ENCODE peak calls at places on chromosomes 16 and 17, in six cellular contexts. N is GM12878, A is H1, G is upper lobe of left lung, R is stomach, O is transverse colon. J is an unnamed sample.
A peak's percentile ranks its signal among the peaks of the same experiment; 100 is the strongest.

GRCh38 chr17:80789356-80789902 is 202.2 kb upstream of the CHMP6 start:
- DNase-seq in N (peak; percentile 64), A (no peak), G (no peak), R (no peak), O (no peak), J (peak; percentile 78)

GRCh38 chr16:82639666-82640336 is 13.0 kb downstream of the CDH13 start:
- DNase-seq in N (no peak), A (peak; percentile 83), G (peak; percentile 44), R (peak; percentile 62), O (peak; percentile 65), J (no peak)

GRCh38 chr17:58565389-58566311 is 51.2 kb upstream of the MTMR4 start:
- DNase-seq in N (no peak), A (no peak), G (peak; percentile 25), R (no peak), O (no peak), J (no peak)

GRCh38 chr17:30812218-30813177 is 12.0 kb downstream of the CRLF3 start:
- DNase-seq in N (no peak), A (no peak), G (no peak), R (no peak), O (no peak), J (no peak)

GRCh38 chr17:79201536-79202227 is 127.1 kb downstream of the ENGASE start:
- DNase-seq in N (no peak), A (no peak), G (no peak), R (no peak), O (no peak), J (no peak)

GRCh38 chr16:75236232-75236631 is 15.2 kb downstream of the BCAR1 start:
- DNase-seq in N (no peak), A (no peak), G (no peak), R (no peak), O (no peak), J (no peak)

GRCh38 chr17:65398036-65398787 is 163.2 kb downstream of the AXIN2 start:
- DNase-seq in N (no peak), A (no peak), G (no peak), R (no peak), O (no peak), J (no peak)

GRCh38 chr17:9011001-9011400 is 10.3 kb upstream of the NTN1 start:
- DNase-seq in N (no peak), A (no peak), G (no peak), R (no peak), O (no peak), J (no peak)

GRCh38 chr16:71353736-71354135 is 4.8 kb upstream of the CALB2 start:
- DNase-seq in N (no peak), A (no peak), G (no peak), R (no peak), O (no peak), J (no peak)

GRCh38 chr17:15436399-15437369 is 30.7 kb downstream of the CDRT4 start:
- DNase-seq in N (no peak), A (peak; percentile 56), G (peak; percentile 66), R (peak; percentile 44), O (peak; percentile 63), J (peak; percentile 83)

GRCh38 chr17:58028591-58028990 is 21.5 kb upstream of the SRSF1 start:
- DNase-seq in N (no peak), A (no peak), G (no peak), R (no peak), O (no peak), J (no peak)

GRCh38 chr16:82629441-82630027 is 2.8 kb downstream of the CDH13 start:
- DNase-seq in N (no peak), A (no peak), G (no peak), R (no peak), O (no peak), J (no peak)

GRCh38 chr17:77365584-77366186 is 224.9 kb downstream of the SEC14L1 start:
- DNase-seq in N (no peak), A (no peak), G (peak; percentile 50), R (peak; percentile 79), O (peak; percentile 69), J (peak; percentile 87)

GRCh38 chr17:29840884-29841283 is 89.1 kb downstream of the SSH2 start:
- DNase-seq in N (no peak), A (no peak), G (no peak), R (no peak), O (no peak), J (no peak)

GRCh38 chr17:41777157-41777578 is 9.3 kb downstream of the JUP start:
- DNase-seq in N (no peak), A (peak; percentile 56), G (no peak), R (peak; percentile 37), O (peak; percentile 41), J (no peak)

GRCh38 chr17:78266231-78266631 is 34.8 kb downstream of the TMEM235 start:
- DNase-seq in N (no peak), A (no peak), G (no peak), R (peak; percentile 40), O (no peak), J (no peak)

GRCh38 chr16:31114468-31114867 is 3.0 kb upstream of the KAT8 start:
- DNase-seq in N (no peak), A (no peak), G (no peak), R (no peak), O (no peak), J (no peak)

GRCh38 chr17:34255381-34255732 is 272 bp downstream of the CCL2 start:
- DNase-seq in N (no peak), A (no peak), G (no peak), R (no peak), O (no peak), J (no peak)
- H3K27ac ChIP-seq in N (no peak overlapping the region), A (peak overlapping the region; percentile 32), G (peak overlapping the region; percentile 67), R (peak overlapping the region; percentile 74), O (peak overlapping the region; percentile 74), J (peak overlapping the region; percentile 86)

DNA sequence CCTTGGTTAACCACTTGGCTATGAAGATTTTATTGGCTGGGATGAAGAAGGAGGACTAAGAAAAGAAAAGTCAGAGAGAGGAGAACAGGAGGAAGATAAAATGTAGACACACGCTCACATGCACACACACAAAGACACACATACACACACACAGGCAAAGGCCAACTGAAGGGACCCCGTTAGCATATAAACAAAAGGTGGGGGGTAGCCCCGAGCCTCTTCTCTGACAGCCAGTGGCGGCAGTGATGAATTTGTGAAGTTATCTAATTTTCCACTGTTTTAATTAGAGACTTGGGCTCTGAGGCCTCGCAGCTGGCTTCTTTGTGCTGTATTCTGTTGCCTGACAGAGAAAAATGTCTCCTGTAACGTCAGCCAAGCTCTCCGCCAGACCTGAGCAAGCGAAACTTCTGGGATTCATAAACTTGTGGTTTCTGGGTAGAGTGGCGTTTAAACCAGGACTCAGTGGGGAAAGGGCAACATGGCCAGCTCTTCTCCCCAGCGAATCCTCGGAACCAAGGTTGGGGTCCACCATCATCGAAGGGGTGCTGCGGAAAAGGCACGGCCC is 113.9 kb upstream of the FOXF1 start:
- DNase-seq in N (no peak), A (no peak), G (no peak), R (no peak), O (peak; percentile 34), J (no peak)
- TF ChIP-seq POLR2AphosphoS5 in N (no peak), A (no peak), G (no peak), R (no peak), O (no peak), J (no peak)

GRCh38 chr16:53207810-53208752 is 153.3 kb downstream of the CHD9 start:
- DNase-seq in N (peak; percentile 69), A (peak; percentile 53), G (peak; percentile 68), R (peak; percentile 39), O (peak; percentile 32), J (no peak)
- TF ChIP-seq EP300 in N (no peak), A (no peak), G (no peak), R (no peak), O (no peak), J (no peak)

DNA sequence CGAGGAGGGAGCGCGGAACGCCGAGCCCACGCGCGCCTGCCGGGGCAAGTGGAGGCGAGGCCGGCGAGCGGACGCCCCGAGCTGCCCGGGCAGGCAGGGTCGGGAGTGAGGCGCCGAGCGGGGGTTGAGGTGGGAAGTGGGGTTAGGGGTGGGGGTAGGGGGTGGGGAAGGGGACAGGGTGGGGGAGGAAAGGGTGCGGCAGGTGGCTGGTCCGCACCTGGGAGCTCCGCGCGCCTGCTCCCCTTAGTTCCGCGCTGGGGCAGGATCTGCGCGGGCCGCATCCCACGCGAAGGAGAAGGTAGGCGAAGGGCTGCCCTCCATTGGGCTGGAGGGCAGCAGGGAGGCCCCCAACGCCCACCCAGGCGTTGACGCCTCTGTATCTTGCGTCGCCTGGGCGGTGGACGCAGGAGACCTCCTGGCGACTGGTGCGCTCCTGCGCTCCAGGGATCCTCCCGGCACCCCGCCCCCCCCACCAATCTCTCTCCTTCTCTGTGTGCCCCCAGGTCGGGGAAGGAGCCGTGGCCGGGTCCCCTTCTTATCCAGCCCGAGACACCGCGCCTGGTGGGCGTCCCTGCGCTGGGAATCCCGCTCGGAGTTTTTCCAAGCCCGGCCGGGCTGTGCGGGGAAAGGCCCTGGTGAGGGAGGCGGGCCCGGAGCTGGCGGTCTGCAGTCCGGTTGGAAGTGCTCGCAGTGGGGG is 51.3 kb upstream of the AMZ2 start:
- DNase-seq in N (no peak), A (no peak), G (no peak), R (no peak), O (no peak), J (peak; percentile 63)
- H3K27ac ChIP-seq in N (no peak overlapping the region), A (no peak overlapping the region), G (no peak overlapping the region), R (peak overlapping the region; percentile 8), O (no peak overlapping the region), J (no peak overlapping the region)